ENCODE peak calls at places on chromosomes 16 and 17, in nine cellular contexts. V is stomach; L is stimulated activated CD4-positive, alpha-beta T cell treated with anti-CD3 and anti-CD28 coated beads, Interleukin-15, amount 100 ng/mL, for 1 hour; S is iPS-NIHi11; I is NAMALWA; O is A549; K is NCI-H1105; J is iris pigment epithelial cell; D is NCI-H748 treated with DMSO at 0.1 percent for 48 hours. W is an unnamed sample.

GRCh38 chr17:76107507-76107906 is 3.9 kb upstream of the EXOC7 start:
- DNase-seq in L (no peak), K (no peak), V (no peak), D (no peak), J (no peak), I (peak; percentile 59), S (peak; percentile 3), O (peak; percentile 42), W (no peak)

GRCh38 chr16:23826528-23827244 is 9.1 kb upstream of the PRKCB start:
- DNase-seq in S (no peak), K (no peak), O (peak; percentile 38), J (no peak), V (no peak), L (no peak), D (no peak), I (peak; percentile 28), W (no peak)

GRCh38 chr17:47305302-47305923 is 18.3 kb upstream of the EFCAB13 start:
- DNase-seq in S (peak; percentile 39), L (no peak), I (no peak), D (no peak), K (no peak), J (peak; percentile 95), V (no peak), O (peak; percentile 66), W (no peak)

GRCh38 chr16:22373662-22374310 is 633 bp downstream of the CDR2 start:
- DNase-seq in D (no peak), S (peak; percentile 44), I (peak; percentile 47), K (no peak), V (peak; percentile 62), L (peak; percentile 18), J (peak; percentile 25), O (no peak), W (peak; percentile 58)

GRCh38 chr16:88195021-88195581 is 187.7 kb upstream of the ZNF469 start:
- DNase-seq in J (no peak), V (no peak), S (no peak), I (no peak), D (no peak), O (no peak), K (no peak), L (no peak), W (no peak)

GRCh38 chr16:75494696-75495601 is at the start of gene CHST6:
- DNase-seq in I (no peak), S (peak; percentile 93), J (peak; percentile 49), L (peak; percentile 10), V (no peak), O (peak; percentile 17), D (no peak), K (no peak), W (peak; percentile 43)

GRCh38 chr17:83028851-83029250 is 50.6 kb upstream of the METRNL start:
- DNase-seq in S (no peak), L (no peak), V (peak; percentile 22), D (no peak), J (no peak), I (no peak), O (no peak), K (no peak), W (no peak)

GRCh38 chr17:57945999-57946797 is 9.0 kb downstream of the CUEDC1 start:
- DNase-seq in V (no peak), O (no peak), K (no peak), S (no peak), J (peak; percentile 59), I (peak; percentile 47), L (no peak), D (no peak), W (no peak)

GRCh38 chr16:5502467-5502869 is 404.9 kb upstream of the EEF2KMT start:
- DNase-seq in I (peak; percentile 40), S (peak; percentile 59), D (no peak), V (no peak), O (peak; percentile 17), J (no peak), K (no peak), L (no peak), W (no peak)

GRCh38 chr17:36867716-36868115 is 69.6 kb upstream of the LHX1 start:
- DNase-seq in D (no peak), K (no peak), O (no peak), V (no peak), L (no peak), J (no peak), S (no peak), I (no peak), W (no peak)

GRCh38 chr16:85928411-85928820 is 29.5 kb downstream of the IRF8 start:
- DNase-seq in O (no peak), D (no peak), V (no peak), L (no peak), J (peak; percentile 44), S (no peak), I (peak; percentile 72), K (no peak), W (no peak)

GRCh38 chr17:15462962-15463361 is 4.5 kb downstream of the CDRT4 start:
- DNase-seq in J (peak; percentile 50), O (no peak), D (no peak), K (no peak), I (no peak), V (no peak), S (no peak), L (no peak), W (no peak)

GRCh38 chr17:82956146-82956725 is 116.4 kb upstream of the ZNF750 start:
- DNase-seq in O (no peak), I (no peak), V (peak; percentile 23), L (no peak), J (no peak), S (no peak), D (no peak), K (no peak), W (no peak)

GRCh38 chr17:78493455-78494188 is 83.6 kb downstream of the DNAH17 start:
- DNase-seq in K (no peak), I (no peak), S (no peak), O (no peak), J (no peak), L (no peak), D (no peak), V (no peak), W (peak; percentile 36)